ENCODE peak calls at places on chromosomes 3 and 15, in six cellular contexts. Q, R, Y, B, L and D are unnamed samples.

GRCh38 chr3:50675179-50676030 is 678 bp downstream of the DOCK3 start:
- DNase-seq in Q (peak; percentile 54), R (peak; percentile 77), Y (peak; percentile 20), B (peak; percentile 50), L (peak; percentile 61), D (peak; percentile 75)

GRCh38 chr3:98376631-98377030 is 13.8 kb upstream of the OR5K3 start:
- DNase-seq in Q (no peak), R (no peak), Y (no peak), B (no peak), L (no peak), D (no peak)

GRCh38 chr3:54859204-54859603 is 68.7 kb downstream of the LRTM1 start:
- DNase-seq in Q (no peak), R (no peak), Y (no peak), B (no peak), L (no peak), D (no peak)

GRCh38 chr3:185042357-185042756 is 110.5 kb downstream of the C3orf70 start:
- DNase-seq in Q (no peak), R (no peak), Y (no peak), B (no peak), L (no peak), D (no peak)

GRCh38 chr15:69719527-69719926 is 266.9 kb downstream of the RPLP1 start:
- DNase-seq in Q (no peak), R (no peak), Y (peak; percentile 90), B (peak; percentile 34), L (no peak), D (no peak)

GRCh38 chr3:32392530-32393302 is 1.1 kb downstream of the CMTM7 start:
- DNase-seq in Q (peak; percentile 60), R (peak; percentile 71), Y (peak; percentile 43), B (no peak), L (no peak), D (peak; percentile 53)

GRCh38 chr3:129599607-129600006 is 6.9 kb downstream of the PLXND1 start:
- DNase-seq in Q (no peak), R (peak; percentile 84), Y (peak; percentile 93), B (no peak), L (no peak), D (peak; percentile 76)

GRCh38 chr3:51937611-51938450 is 3.9 kb downstream of the RRP9 start:
- DNase-seq in Q (no peak), R (no peak), Y (no peak), B (no peak), L (no peak), D (no peak)

GRCh38 chr3:104275199-104275598 is 1091.5 kb upstream of the ALCAM start:
- DNase-seq in Q (no peak), R (no peak), Y (no peak), B (no peak), L (no peak), D (no peak)

GRCh38 chr15:71052356-71052755 is 62.9 kb upstream of the THSD4 start:
- DNase-seq in Q (no peak), R (no peak), Y (no peak), B (no peak), L (no peak), D (no peak)

GRCh38 chr3:111592941-111593340 is 2.2 kb downstream of the ZBED2 start:
- DNase-seq in Q (no peak), R (no peak), Y (no peak), B (no peak), L (no peak), D (no peak)

GRCh38 chr3:133447751-133448477 is 48.1 kb downstream of the BFSP2 start:
- DNase-seq in Q (no peak), R (no peak), Y (no peak), B (no peak), L (no peak), D (no peak)

GRCh38 chr15:72961326-72961725 is 90.9 kb upstream of the NEO1 start:
- DNase-seq in Q (no peak), R (no peak), Y (no peak), B (no peak), L (peak; percentile 31), D (no peak)

GRCh38 chr3:133568294-133569014 is 5.0 kb upstream of the CDV3 start:
- DNase-seq in Q (peak; percentile 12), R (no peak), Y (no peak), B (no peak), L (no peak), D (no peak)

GRCh38 chr3:32410367-32411246 is 19.0 kb downstream of the CMTM7 start:
- DNase-seq in Q (no peak), R (no peak), Y (no peak), B (no peak), L (peak; percentile 31), D (no peak)

GRCh38 chr15:99324082-99324620 is 72.9 kb downstream of the LRRC28 start:
- DNase-seq in Q (no peak), R (no peak), Y (peak; percentile 52), B (no peak), L (no peak), D (no peak)

GRCh38 chr15:66899555-66900350 is 165.6 kb upstream of the SMAD3 start:
- DNase-seq in Q (no peak), R (no peak), Y (no peak), B (no peak), L (no peak), D (no peak)